ENCODE peak calls at places on chromosomes 12 and 14, in nine cellular contexts. One of them, this sample, is unnamed.

GRCh38 chr12:45235087-45236025 is 19.5 kb downstream of the ANO6 start:
- DNase-seq in suprapubic skin: no peak
- DNase-seq in upper lobe of left lung: no peak
- DNase-seq in esophagus muscularis mucosa: no peak
- DNase-seq in uterus: peak; percentile 43
- DNase-seq in ovary: no peak
- DNase-seq in A549: peak; percentile 45
- DNase-seq in transverse colon: no peak
- DNase-seq in heart left ventricle: peak; percentile 40
- DNase-seq in this sample: peak; percentile 33

GRCh38 chr12:67748761-67749075 is 100.2 kb downstream of the DYRK2 start:
- DNase-seq in suprapubic skin: no peak
- DNase-seq in upper lobe of left lung: no peak
- DNase-seq in esophagus muscularis mucosa: no peak
- DNase-seq in uterus: no peak
- DNase-seq in ovary: no peak
- DNase-seq in A549: no peak
- DNase-seq in transverse colon: no peak
- DNase-seq in heart left ventricle: no peak
- DNase-seq in this sample: no peak

GRCh38 chr14:63578300-63578699 is 35.1 kb upstream of the PPP2R5E start:
- DNase-seq in suprapubic skin: no peak
- DNase-seq in upper lobe of left lung: no peak
- DNase-seq in esophagus muscularis mucosa: no peak
- DNase-seq in uterus: no peak
- DNase-seq in ovary: no peak
- DNase-seq in A549: no peak
- DNase-seq in transverse colon: no peak
- DNase-seq in heart left ventricle: no peak
- DNase-seq in this sample: no peak

GRCh38 chr14:50425105-50425504 is 28.4 kb upstream of the CDKL1 start:
- DNase-seq in suprapubic skin: no peak
- DNase-seq in upper lobe of left lung: no peak
- DNase-seq in esophagus muscularis mucosa: no peak
- DNase-seq in uterus: no peak
- DNase-seq in ovary: no peak
- DNase-seq in A549: no peak
- DNase-seq in transverse colon: no peak
- DNase-seq in heart left ventricle: no peak
- DNase-seq in this sample: no peak

GRCh38 chr12:68733661-68734071 is 12.3 kb upstream of the SLC35E3 start:
- DNase-seq in suprapubic skin: no peak
- DNase-seq in upper lobe of left lung: no peak
- DNase-seq in esophagus muscularis mucosa: no peak
- DNase-seq in uterus: no peak
- DNase-seq in ovary: no peak
- DNase-seq in A549: no peak
- DNase-seq in transverse colon: no peak
- DNase-seq in heart left ventricle: no peak
- DNase-seq in this sample: no peak

GRCh38 chr12:93571854-93572711 is at the start of gene SOCS2:
- DNase-seq in suprapubic skin: peak; percentile 78
- DNase-seq in upper lobe of left lung: peak; percentile 92
- DNase-seq in esophagus muscularis mucosa: no peak
- DNase-seq in uterus: peak; percentile 51
- DNase-seq in ovary: peak; percentile 33
- DNase-seq in A549: peak; percentile 35
- DNase-seq in transverse colon: peak; percentile 58
- DNase-seq in heart left ventricle: peak; percentile 57
- DNase-seq in this sample: no peak

GRCh38 chr12:496736-497135 is 37.0 kb downstream of the B4GALNT3 start:
- DNase-seq in suprapubic skin: no peak
- DNase-seq in upper lobe of left lung: no peak
- DNase-seq in esophagus muscularis mucosa: no peak
- DNase-seq in uterus: no peak
- DNase-seq in ovary: no peak
- DNase-seq in A549: no peak
- DNase-seq in transverse colon: no peak
- DNase-seq in heart left ventricle: no peak
- DNase-seq in this sample: no peak

GRCh38 chr12:95096852-95097251 is 23.4 kb upstream of the NR2C1 start:
- DNase-seq in suprapubic skin: no peak
- DNase-seq in upper lobe of left lung: no peak
- DNase-seq in esophagus muscularis mucosa: no peak
- DNase-seq in uterus: peak; percentile 43
- DNase-seq in ovary: peak; percentile 47
- DNase-seq in A549: no peak
- DNase-seq in transverse colon: no peak
- DNase-seq in heart left ventricle: no peak
- DNase-seq in this sample: no peak

GRCh38 chr14:50035214-50035613 is 81.2 kb downstream of the VCPKMT start:
- DNase-seq in suprapubic skin: no peak
- DNase-seq in upper lobe of left lung: no peak
- DNase-seq in esophagus muscularis mucosa: no peak
- DNase-seq in uterus: no peak
- DNase-seq in ovary: no peak
- DNase-seq in A549: no peak
- DNase-seq in transverse colon: no peak
- DNase-seq in heart left ventricle: no peak
- DNase-seq in this sample: no peak

GRCh38 chr14:32087907-32088306 is 10.8 kb downstream of the ARHGAP5 start:
- DNase-seq in suprapubic skin: no peak
- DNase-seq in upper lobe of left lung: no peak
- DNase-seq in esophagus muscularis mucosa: no peak
- DNase-seq in uterus: no peak
- DNase-seq in ovary: no peak
- DNase-seq in A549: no peak
- DNase-seq in transverse colon: no peak
- DNase-seq in heart left ventricle: no peak
- DNase-seq in this sample: no peak

GRCh38 chr12:21666722-21667121 is 9.1 kb upstream of the LDHB start:
- DNase-seq in suprapubic skin: no peak
- DNase-seq in upper lobe of left lung: no peak
- DNase-seq in esophagus muscularis mucosa: no peak
- DNase-seq in uterus: no peak
- DNase-seq in ovary: no peak
- DNase-seq in A549: no peak
- DNase-seq in transverse colon: no peak
- DNase-seq in heart left ventricle: no peak
- DNase-seq in this sample: no peak

GRCh38 chr12:3661028-3661427 is 91.9 kb downstream of the CRACR2A start:
- DNase-seq in suprapubic skin: no peak
- DNase-seq in upper lobe of left lung: no peak
- DNase-seq in esophagus muscularis mucosa: no peak
- DNase-seq in uterus: no peak
- DNase-seq in ovary: no peak
- DNase-seq in A549: no peak
- DNase-seq in transverse colon: no peak
- DNase-seq in heart left ventricle: no peak
- DNase-seq in this sample: no peak

GRCh38 chr14:21168055-21168454 is 12.2 kb upstream of the OR5AU1 start:
- DNase-seq in suprapubic skin: no peak
- DNase-seq in upper lobe of left lung: peak; percentile 27
- DNase-seq in esophagus muscularis mucosa: no peak
- DNase-seq in uterus: no peak
- DNase-seq in ovary: no peak
- DNase-seq in A549: no peak
- DNase-seq in transverse colon: no peak
- DNase-seq in heart left ventricle: no peak
- DNase-seq in this sample: no peak

GRCh38 chr12:77685906-77686305 is 144.8 kb upstream of the NAV3 start:
- DNase-seq in suprapubic skin: no peak
- DNase-seq in upper lobe of left lung: no peak
- DNase-seq in esophagus muscularis mucosa: no peak
- DNase-seq in uterus: no peak
- DNase-seq in ovary: no peak
- DNase-seq in A549: no peak
- DNase-seq in transverse colon: no peak
- DNase-seq in heart left ventricle: no peak
- DNase-seq in this sample: no peak

GRCh38 chr12:65442418-65442817 is 163.9 kb downstream of the MSRB3 start:
- DNase-seq in suprapubic skin: no peak
- DNase-seq in upper lobe of left lung: no peak
- DNase-seq in esophagus muscularis mucosa: no peak
- DNase-seq in uterus: no peak
- DNase-seq in ovary: no peak
- DNase-seq in A549: no peak
- DNase-seq in transverse colon: no peak
- DNase-seq in heart left ventricle: no peak
- DNase-seq in this sample: no peak

GRCh38 chr12:52871291-52871961 is 22.6 kb upstream of the KRT78 start:
- DNase-seq in suprapubic skin: no peak
- DNase-seq in upper lobe of left lung: no peak
- DNase-seq in esophagus muscularis mucosa: no peak
- DNase-seq in uterus: no peak
- DNase-seq in ovary: peak; percentile 39
- DNase-seq in A549: peak; percentile 60
- DNase-seq in transverse colon: peak; percentile 68
- DNase-seq in heart left ventricle: no peak
- DNase-seq in this sample: peak; percentile 83

GRCh38 chr14:56754966-56755365 is 55.3 kb downstream of the OTX2 start:
- DNase-seq in suprapubic skin: no peak
- DNase-seq in upper lobe of left lung: no peak
- DNase-seq in esophagus muscularis mucosa: no peak
- DNase-seq in uterus: no peak
- DNase-seq in ovary: no peak
- DNase-seq in A549: no peak
- DNase-seq in transverse colon: no peak
- DNase-seq in heart left ventricle: no peak
- DNase-seq in this sample: no peak

GRCh38 chr14:53881921-53882320 is 74.7 kb downstream of the BMP4 start:
- DNase-seq in suprapubic skin: no peak
- DNase-seq in upper lobe of left lung: no peak
- DNase-seq in esophagus muscularis mucosa: no peak
- DNase-seq in uterus: no peak
- DNase-seq in ovary: no peak
- DNase-seq in A549: no peak
- DNase-seq in transverse colon: no peak
- DNase-seq in heart left ventricle: no peak
- DNase-seq in this sample: no peak

GRCh38 chr12:94152292-94153083 is 4.1 kb downstream of the PLXNC1 start:
- DNase-seq in suprapubic skin: no peak
- DNase-seq in upper lobe of left lung: no peak
- DNase-seq in esophagus muscularis mucosa: no peak
- DNase-seq in uterus: no peak
- DNase-seq in ovary: no peak
- DNase-seq in A549: no peak
- DNase-seq in transverse colon: no peak
- DNase-seq in heart left ventricle: no peak
- DNase-seq in this sample: peak; percentile 59

GRCh38 chr12:91951571-91951970 is 194.1 kb downstream of the BTG1 start:
- DNase-seq in suprapubic skin: no peak
- DNase-seq in upper lobe of left lung: no peak
- DNase-seq in esophagus muscularis mucosa: no peak
- DNase-seq in uterus: no peak
- DNase-seq in ovary: no peak
- DNase-seq in A549: peak; percentile 6
- DNase-seq in transverse colon: no peak
- DNase-seq in heart left ventricle: no peak
- DNase-seq in this sample: no peak

GRCh38 chr12:39300799-39301198 is 142.1 kb downstream of the KIF21A start:
- DNase-seq in suprapubic skin: no peak
- DNase-seq in upper lobe of left lung: no peak
- DNase-seq in esophagus muscularis mucosa: no peak
- DNase-seq in uterus: no peak
- DNase-seq in ovary: no peak
- DNase-seq in A549: no peak
- DNase-seq in transverse colon: no peak
- DNase-seq in heart left ventricle: no peak
- DNase-seq in this sample: no peak

GRCh38 chr14:56501909-56502530 is 77.6 kb upstream of the TMEM260 start:
- DNase-seq in suprapubic skin: no peak
- DNase-seq in upper lobe of left lung: no peak
- DNase-seq in esophagus muscularis mucosa: no peak
- DNase-seq in uterus: no peak
- DNase-seq in ovary: no peak
- DNase-seq in A549: no peak
- DNase-seq in transverse colon: no peak
- DNase-seq in heart left ventricle: no peak
- DNase-seq in this sample: no peak

GRCh38 chr12:122135437-122136031 is 38.5 kb downstream of the IL31 start:
- DNase-seq in suprapubic skin: no peak
- DNase-seq in upper lobe of left lung: no peak
- DNase-seq in esophagus muscularis mucosa: no peak
- DNase-seq in uterus: no peak
- DNase-seq in ovary: no peak
- DNase-seq in A549: no peak
- DNase-seq in transverse colon: no peak
- DNase-seq in heart left ventricle: no peak
- DNase-seq in this sample: no peak
- TF ChIP-seq POLR2A in suprapubic skin: no peak
- TF ChIP-seq POLR2A in upper lobe of left lung: no peak
- TF ChIP-seq POLR2A in esophagus muscularis mucosa: no peak
- TF ChIP-seq POLR2A in uterus: no peak
- TF ChIP-seq POLR2A in ovary: no peak
- TF ChIP-seq POLR2A in A549: no peak
- TF ChIP-seq POLR2A in transverse colon: no peak
- TF ChIP-seq POLR2A in heart left ventricle: no peak
- TF ChIP-seq POLR2A in this sample: no peak

DNA sequence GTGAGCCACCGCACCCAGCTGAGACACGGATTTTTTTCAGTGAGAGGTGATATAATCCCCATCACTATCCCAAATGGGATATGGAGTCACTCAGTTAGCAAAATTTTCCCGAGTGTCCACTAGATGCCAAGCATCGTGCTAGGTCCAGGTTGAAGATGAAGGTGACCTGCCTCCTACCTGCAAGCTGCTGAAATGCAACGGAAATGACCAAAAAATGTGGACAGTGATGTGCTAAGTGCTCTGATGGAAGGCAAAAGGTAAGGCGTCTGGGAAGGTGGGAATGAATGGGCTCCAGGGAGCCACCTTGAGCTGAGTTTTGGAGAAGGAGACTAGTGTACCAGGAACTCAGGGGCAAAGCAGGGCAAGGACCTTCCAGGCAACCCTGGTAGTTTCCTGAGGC is 64.6 kb downstream of the CALM1 start:
- DNase-seq in suprapubic skin: no peak
- DNase-seq in upper lobe of left lung: no peak
- DNase-seq in esophagus muscularis mucosa: no peak
- DNase-seq in uterus: no peak
- DNase-seq in ovary: no peak
- DNase-seq in A549: no peak
- DNase-seq in transverse colon: no peak
- DNase-seq in heart left ventricle: no peak
- DNase-seq in this sample: no peak
- TF ChIP-seq CTCF in suprapubic skin: no peak
- TF ChIP-seq CTCF in upper lobe of left lung: no peak
- TF ChIP-seq CTCF in esophagus muscularis mucosa: no peak
- TF ChIP-seq CTCF in uterus: no peak
- TF ChIP-seq CTCF in ovary: no peak
- TF ChIP-seq CTCF in A549: no peak
- TF ChIP-seq CTCF in transverse colon: no peak
- TF ChIP-seq CTCF in heart left ventricle: no peak
- TF ChIP-seq CTCF in this sample: no peak

GRCh38 chr14:24818054-24818822 is 184.2 kb upstream of the GZMB start:
- DNase-seq in suprapubic skin: no peak
- DNase-seq in upper lobe of left lung: no peak
- DNase-seq in esophagus muscularis mucosa: peak; percentile 50
- DNase-seq in uterus: no peak
- DNase-seq in ovary: no peak
- DNase-seq in A549: no peak
- DNase-seq in transverse colon: peak; percentile 41
- DNase-seq in heart left ventricle: no peak
- DNase-seq in this sample: no peak
- TF ChIP-seq POLR2A in suprapubic skin: no peak
- TF ChIP-seq POLR2A in upper lobe of left lung: no peak
- TF ChIP-seq POLR2A in esophagus muscularis mucosa: no peak
- TF ChIP-seq POLR2A in uterus: no peak
- TF ChIP-seq POLR2A in ovary: no peak
- TF ChIP-seq POLR2A in A549: no peak
- TF ChIP-seq POLR2A in transverse colon: no peak
- TF ChIP-seq POLR2A in heart left ventricle: no peak
- TF ChIP-seq POLR2A in this sample: no peak

GRCh38 chr14:29222671-29223268 is 456.2 kb downstream of the FOXG1 start:
- DNase-seq in suprapubic skin: no peak
- DNase-seq in upper lobe of left lung: no peak
- DNase-seq in esophagus muscularis mucosa: no peak
- DNase-seq in uterus: no peak
- DNase-seq in ovary: no peak
- DNase-seq in A549: no peak
- DNase-seq in transverse colon: no peak
- DNase-seq in heart left ventricle: no peak
- DNase-seq in this sample: no peak
- TF ChIP-seq CTCF in suprapubic skin: no peak
- TF ChIP-seq CTCF in upper lobe of left lung: peak; percentile 20
- TF ChIP-seq CTCF in esophagus muscularis mucosa: peak; percentile 39
- TF ChIP-seq CTCF in uterus: peak; percentile 18
- TF ChIP-seq CTCF in ovary: no peak
- TF ChIP-seq CTCF in A549: peak; percentile 32
- TF ChIP-seq CTCF in transverse colon: peak; percentile 14
- TF ChIP-seq CTCF in heart left ventricle: peak; percentile 5
- TF ChIP-seq CTCF in this sample: no peak

This sample was measured in lower leg skin.